ENCODE peak calls at places on chromosomes 1 and 21, in nine cellular contexts. I is NCI-H1105; V is neural crest cell; R is foreskin keratinocyte; F is COR-L47; S is stimulated activated CD4-positive, alpha-beta T cell treated with anti-CD3 and anti-CD28 coated beads, Interleukin-2, amount 100 ng/mL, for 48 hours; X is HEK293T; P is fibroblast of lung; E is osteocyte. O is an unnamed sample.

GRCh38 chr1:93824869-93825268 is 54.1 kb downstream of the DNTTIP2 start:
- DNase-seq in I (no peak), V (no peak), R (no peak), F (no peak), S (no peak), X (no peak), P (peak; percentile 56), E (no peak), O (no peak)

GRCh38 chr1:233109121-233109520 is 158.7 kb downstream of the NTPCR start:
- DNase-seq in I (no peak), V (no peak), R (no peak), F (no peak), S (no peak), X (no peak), P (peak; percentile 65), E (no peak), O (peak; percentile 29)

GRCh38 chr1:112881742-112882127 is 74.3 kb downstream of the SLC16A1 start:
- DNase-seq in I (no peak), V (no peak), R (no peak), F (no peak), S (no peak), X (no peak), P (peak; percentile 56), E (no peak), O (no peak)

GRCh38 chr1:9316080-9316444 is 23.4 kb downstream of the SPSB1 start:
- DNase-seq in I (no peak), V (no peak), R (no peak), F (no peak), S (no peak), X (no peak), P (no peak), E (no peak), O (no peak)

GRCh38 chr21:45695086-45695485 is 51.6 kb downstream of the PCBP3 start:
- DNase-seq in I (no peak), V (no peak), R (no peak), F (no peak), S (no peak), X (no peak), P (no peak), E (no peak), O (no peak)

GRCh38 chr1:94302960-94303359 is 65.6 kb upstream of the ARHGAP29 start:
- DNase-seq in I (no peak), V (no peak), R (no peak), F (no peak), S (no peak), X (no peak), P (no peak), E (no peak), O (no peak)

GRCh38 chr1:201740609-201741231 is 88.2 kb upstream of the IPO9 start:
- DNase-seq in I (no peak), V (no peak), R (no peak), F (no peak), S (no peak), X (no peak), P (no peak), E (no peak), O (no peak)

GRCh38 chr21:14541840-14542495 is 4.1 kb downstream of the SAMSN1 start:
- DNase-seq in I (no peak), V (no peak), R (no peak), F (no peak), S (no peak), X (no peak), P (no peak), E (no peak), O (no peak)

GRCh38 chr1:154353966-154354365 is 28.6 kb downstream of the ATP8B2 start:
- DNase-seq in I (no peak), V (no peak), R (no peak), F (no peak), S (no peak), X (peak; percentile 4), P (no peak), E (no peak), O (no peak)

GRCh38 chr1:16915627-16915973 is 6.1 kb upstream of the CROCC start:
- DNase-seq in I (no peak), V (no peak), R (no peak), F (peak; percentile 26), S (no peak), X (no peak), P (no peak), E (no peak), O (no peak)

GRCh38 chr1:20058531-20058930 is 11.5 kb upstream of the PLA2G5 start:
- DNase-seq in I (no peak), V (no peak), R (peak; percentile 53), F (no peak), S (peak; percentile 21), X (no peak), P (peak; percentile 97), E (no peak), O (peak; percentile 95)

GRCh38 chr1:12469990-12470389 is 148.0 kb downstream of the DHRS3 start:
- DNase-seq in I (no peak), V (no peak), R (no peak), F (no peak), S (no peak), X (no peak), P (no peak), E (no peak), O (no peak)

GRCh38 chr1:201551877-201552731 is 13.2 kb downstream of the NAV1 start:
- DNase-seq in I (no peak), V (no peak), R (no peak), F (no peak), S (no peak), X (no peak), P (peak; percentile 92), E (no peak), O (peak; percentile 77)

GRCh38 chr1:119829636-119830035 is 18.4 kb upstream of the REG4 start:
- DNase-seq in I (peak; percentile 85), V (no peak), R (no peak), F (peak; percentile 85), S (no peak), X (no peak), P (no peak), E (no peak), O (no peak)

GRCh38 chr1:47545912-47546483 is 108.2 kb downstream of the FOXD2 start:
- DNase-seq in I (no peak), V (no peak), R (no peak), F (no peak), S (no peak), X (no peak), P (no peak), E (no peak), O (no peak)

GRCh38 chr1:99579691-99580171 is 66.2 kb upstream of the PALMD start:
- DNase-seq in I (no peak), V (no peak), R (no peak), F (no peak), S (no peak), X (no peak), P (no peak), E (no peak), O (no peak)

GRCh38 chr21:25561668-25562641 is 45.3 kb downstream of the MRPL39 start:
- DNase-seq in I (peak; percentile 55), V (peak; percentile 38), R (no peak), F (no peak), S (peak; percentile 79), X (no peak), P (peak; percentile 82), E (peak; percentile 87), O (peak; percentile 80)

GRCh38 chr1:245345191-245345884 is 190.6 kb downstream of the KIF26B start:
- DNase-seq in I (no peak), V (no peak), R (no peak), F (no peak), S (no peak), X (peak; percentile 9), P (no peak), E (no peak), O (no peak)

GRCh38 chr1:110310300-110310699 is 28.9 kb upstream of the RBM15 start:
- DNase-seq in I (no peak), V (no peak), R (no peak), F (no peak), S (no peak), X (no peak), P (peak; percentile 11), E (no peak), O (no peak)

GRCh38 chr1:151059342-151060240 is at the start of gene CDC42SE1:
- DNase-seq in I (peak; percentile 78), V (peak; percentile 80), R (no peak), F (peak; percentile 84), S (peak; percentile 72), X (peak; percentile 93), P (peak; percentile 83), E (peak; percentile 93), O (peak; percentile 77)

GRCh38 chr21:45698493-45698947 is 55.0 kb downstream of the PCBP3 start:
- DNase-seq in I (peak; percentile 4), V (no peak), R (peak; percentile 80), F (no peak), S (no peak), X (no peak), P (peak; percentile 94), E (no peak), O (peak; percentile 98)

GRCh38 chr1:60668584-60668983 is 413.8 kb upstream of the NFIA start:
- DNase-seq in I (no peak), V (no peak), R (no peak), F (no peak), S (no peak), X (no peak), P (no peak), E (no peak), O (no peak)

GRCh38 chr1:228156518-228156875 is 6.8 kb downstream of the GJC2 start:
- DNase-seq in I (no peak), V (no peak), R (no peak), F (no peak), S (no peak), X (no peak), P (no peak), E (no peak), O (no peak)

GRCh38 chr1:44587796-44588460 is 86.4 kb downstream of the TMEM53 start:
- DNase-seq in I (no peak), V (no peak), R (no peak), F (peak; percentile 29), S (no peak), X (no peak), P (peak; percentile 5), E (no peak), O (no peak)

GRCh38 chr1:42876009-42876408 is 29.6 kb downstream of the ZNF691 start:
- DNase-seq in I (no peak), V (no peak), R (no peak), F (peak; percentile 13), S (no peak), X (no peak), P (no peak), E (no peak), O (no peak)

GRCh38 chr1:29711582-29712274 is 475.4 kb downstream of the PTPRU start:
- DNase-seq in I (no peak), V (no peak), R (no peak), F (no peak), S (peak; percentile 16), X (no peak), P (peak; percentile 96), E (no peak), O (no peak)

GRCh38 chr1:166908942-166909341 is 32.9 kb upstream of the TADA1 start:
- DNase-seq in I (no peak), V (no peak), R (no peak), F (no peak), S (no peak), X (no peak), P (peak; percentile 44), E (no peak), O (peak; percentile 7)

GRCh38 chr1:183385746-183386145 is 32.4 kb downstream of the NMNAT2 start:
- DNase-seq in I (no peak), V (no peak), R (no peak), F (no peak), S (no peak), X (no peak), P (no peak), E (no peak), O (no peak)

O was measured in HCEC 1CT.